ENCODE peak calls at places on chromosomes 13 and 19, in six cellular contexts. One of them, this sample, is unnamed.

GRCh38 chr19:6723108-6723618 is 2.7 kb upstream of the C3 start:
- DNase-seq in psoas muscle: peak
- DNase-seq in GM23248: peak
- DNase-seq in K562: no peak
- DNase-seq in mammary epithelial cell: peak
- DNase-seq in effector memory CD4-positive, alpha-beta T cell: no peak
- DNase-seq in this sample: peak

GRCh38 chr19:33207903-33208302 is 13.8 kb downstream of the LRP3 start:
- DNase-seq in psoas muscle: peak
- DNase-seq in GM23248: no peak
- DNase-seq in K562: no peak
- DNase-seq in mammary epithelial cell: no peak
- DNase-seq in effector memory CD4-positive, alpha-beta T cell: no peak
- DNase-seq in this sample: no peak

GRCh38 chr13:102868366-102868936 is 22.6 kb downstream of the ERCC5 start:
- DNase-seq in psoas muscle: no peak
- DNase-seq in GM23248: peak
- DNase-seq in K562: no peak
- DNase-seq in mammary epithelial cell: no peak
- DNase-seq in effector memory CD4-positive, alpha-beta T cell: no peak
- DNase-seq in this sample: no peak

GRCh38 chr13:71879129-71879535 is 12.1 kb upstream of the DACH1 start:
- DNase-seq in psoas muscle: no peak
- DNase-seq in GM23248: peak
- DNase-seq in K562: no peak
- DNase-seq in mammary epithelial cell: peak
- DNase-seq in effector memory CD4-positive, alpha-beta T cell: no peak
- DNase-seq in this sample: no peak

GRCh38 chr13:37364024-37364423 is 234.5 kb downstream of the POSTN start:
- DNase-seq in psoas muscle: no peak
- DNase-seq in GM23248: no peak
- DNase-seq in K562: no peak
- DNase-seq in mammary epithelial cell: no peak
- DNase-seq in effector memory CD4-positive, alpha-beta T cell: no peak
- DNase-seq in this sample: no peak

GRCh38 chr19:42619271-42619670 is 24.5 kb upstream of the CEACAM8 start:
- DNase-seq in psoas muscle: no peak
- DNase-seq in GM23248: no peak
- DNase-seq in K562: no peak
- DNase-seq in mammary epithelial cell: no peak
- DNase-seq in effector memory CD4-positive, alpha-beta T cell: no peak
- DNase-seq in this sample: no peak

GRCh38 chr19:18465214-18465963 is 27.5 kb upstream of the ISYNA1 start:
- DNase-seq in psoas muscle: no peak
- DNase-seq in GM23248: no peak
- DNase-seq in K562: no peak
- DNase-seq in mammary epithelial cell: no peak
- DNase-seq in effector memory CD4-positive, alpha-beta T cell: no peak
- DNase-seq in this sample: no peak

GRCh38 chr13:80214521-80214941 is 126.4 kb downstream of the SPRY2 start:
- DNase-seq in psoas muscle: no peak
- DNase-seq in GM23248: no peak
- DNase-seq in K562: no peak
- DNase-seq in mammary epithelial cell: no peak
- DNase-seq in effector memory CD4-positive, alpha-beta T cell: no peak
- DNase-seq in this sample: no peak

GRCh38 chr19:4676955-4677731 is 7.0 kb upstream of the MYDGF start:
- DNase-seq in psoas muscle: peak
- DNase-seq in GM23248: peak
- DNase-seq in K562: peak
- DNase-seq in mammary epithelial cell: no peak
- DNase-seq in effector memory CD4-positive, alpha-beta T cell: no peak
- DNase-seq in this sample: no peak

GRCh38 chr19:34806976-34807860 is 34.2 kb upstream of the ZNF599 start:
- DNase-seq in psoas muscle: no peak
- DNase-seq in GM23248: no peak
- DNase-seq in K562: peak
- DNase-seq in mammary epithelial cell: no peak
- DNase-seq in effector memory CD4-positive, alpha-beta T cell: no peak
- DNase-seq in this sample: no peak

GRCh38 chr13:20303636-20304035 is 71.5 kb upstream of the GJB6 start:
- DNase-seq in psoas muscle: no peak
- DNase-seq in GM23248: peak
- DNase-seq in K562: no peak
- DNase-seq in mammary epithelial cell: peak
- DNase-seq in effector memory CD4-positive, alpha-beta T cell: no peak
- DNase-seq in this sample: no peak

GRCh38 chr19:1126984-1127760 is 23.4 kb downstream of the GPX4 start:
- DNase-seq in psoas muscle: no peak
- DNase-seq in GM23248: no peak
- DNase-seq in K562: no peak
- DNase-seq in mammary epithelial cell: no peak
- DNase-seq in effector memory CD4-positive, alpha-beta T cell: no peak
- DNase-seq in this sample: no peak

GRCh38 chr19:972281-972680 is 11.9 kb upstream of the WDR18 start:
- DNase-seq in psoas muscle: no peak
- DNase-seq in GM23248: no peak
- DNase-seq in K562: no peak
- DNase-seq in mammary epithelial cell: no peak
- DNase-seq in effector memory CD4-positive, alpha-beta T cell: no peak
- DNase-seq in this sample: no peak

GRCh38 chr13:26991508-26992181 is 180.0 kb downstream of the USP12 start:
- DNase-seq in psoas muscle: no peak
- DNase-seq in GM23248: no peak
- DNase-seq in K562: no peak
- DNase-seq in mammary epithelial cell: no peak
- DNase-seq in effector memory CD4-positive, alpha-beta T cell: no peak
- DNase-seq in this sample: peak

GRCh38 chr19:7540761-7541480 is 5.4 kb downstream of the PNPLA6 start:
- DNase-seq in psoas muscle: no peak
- DNase-seq in GM23248: peak
- DNase-seq in K562: peak
- DNase-seq in mammary epithelial cell: peak
- DNase-seq in effector memory CD4-positive, alpha-beta T cell: no peak
- DNase-seq in this sample: no peak

GRCh38 chr19:16338470-16339360 is 14.1 kb downstream of the KLF2 start:
- DNase-seq in psoas muscle: no peak
- DNase-seq in GM23248: peak
- DNase-seq in K562: no peak
- DNase-seq in mammary epithelial cell: peak
- DNase-seq in effector memory CD4-positive, alpha-beta T cell: peak
- DNase-seq in this sample: no peak
- H3K27ac ChIP-seq in psoas muscle: peak
- H3K27ac ChIP-seq in GM23248: peak
- H3K27ac ChIP-seq in K562: no peak
- H3K27ac ChIP-seq in mammary epithelial cell: no peak
- H3K27ac ChIP-seq in effector memory CD4-positive, alpha-beta T cell: peak
- H3K27ac ChIP-seq in this sample: no peak

DNA sequence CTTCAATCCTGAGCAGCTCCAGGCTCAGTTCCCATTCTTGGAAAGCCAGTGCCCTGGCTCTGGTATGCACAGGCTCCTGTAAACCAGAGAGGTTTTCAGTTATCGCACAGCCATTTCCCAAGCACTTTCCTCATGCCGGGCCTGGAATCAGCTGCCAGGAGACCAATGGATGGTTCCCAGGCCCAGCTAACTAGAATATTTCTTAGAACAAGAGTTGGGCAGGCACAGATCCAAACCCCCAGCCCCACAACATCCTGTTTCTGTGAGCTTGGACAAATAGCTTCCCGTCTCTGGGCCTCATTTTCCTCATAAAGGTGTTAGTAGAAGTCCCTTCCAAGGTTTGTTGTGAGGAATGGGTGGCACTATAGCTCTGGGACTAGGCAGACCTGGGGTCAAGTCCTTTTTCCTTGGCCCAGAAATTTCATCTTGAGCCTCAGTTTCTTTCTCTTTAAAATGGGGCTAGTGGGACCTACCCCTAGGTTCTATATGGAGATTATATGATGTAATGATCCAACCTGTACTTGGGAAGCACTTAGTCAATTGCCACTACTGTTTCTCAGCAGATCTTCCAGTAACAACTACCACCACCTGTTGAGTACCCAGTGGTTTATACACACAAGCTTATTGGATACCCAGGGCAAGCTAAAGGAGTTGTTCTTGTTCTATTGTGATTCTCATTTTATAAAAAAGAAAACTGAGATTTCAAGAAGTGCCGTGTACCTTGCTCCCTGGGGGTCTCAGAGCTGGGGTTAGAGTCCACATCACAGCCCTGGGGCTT is 5.1 kb upstream of the CCDC97 start:
- DNase-seq in psoas muscle: no peak
- DNase-seq in GM23248: no peak
- DNase-seq in K562: no peak
- DNase-seq in mammary epithelial cell: no peak
- DNase-seq in effector memory CD4-positive, alpha-beta T cell: no peak
- DNase-seq in this sample: no peak
- H3K27ac ChIP-seq in psoas muscle: no peak
- H3K27ac ChIP-seq in GM23248: no peak
- H3K27ac ChIP-seq in K562: no peak
- H3K27ac ChIP-seq in mammary epithelial cell: no peak
- H3K27ac ChIP-seq in effector memory CD4-positive, alpha-beta T cell: peak
- H3K27ac ChIP-seq in this sample: no peak

DNA sequence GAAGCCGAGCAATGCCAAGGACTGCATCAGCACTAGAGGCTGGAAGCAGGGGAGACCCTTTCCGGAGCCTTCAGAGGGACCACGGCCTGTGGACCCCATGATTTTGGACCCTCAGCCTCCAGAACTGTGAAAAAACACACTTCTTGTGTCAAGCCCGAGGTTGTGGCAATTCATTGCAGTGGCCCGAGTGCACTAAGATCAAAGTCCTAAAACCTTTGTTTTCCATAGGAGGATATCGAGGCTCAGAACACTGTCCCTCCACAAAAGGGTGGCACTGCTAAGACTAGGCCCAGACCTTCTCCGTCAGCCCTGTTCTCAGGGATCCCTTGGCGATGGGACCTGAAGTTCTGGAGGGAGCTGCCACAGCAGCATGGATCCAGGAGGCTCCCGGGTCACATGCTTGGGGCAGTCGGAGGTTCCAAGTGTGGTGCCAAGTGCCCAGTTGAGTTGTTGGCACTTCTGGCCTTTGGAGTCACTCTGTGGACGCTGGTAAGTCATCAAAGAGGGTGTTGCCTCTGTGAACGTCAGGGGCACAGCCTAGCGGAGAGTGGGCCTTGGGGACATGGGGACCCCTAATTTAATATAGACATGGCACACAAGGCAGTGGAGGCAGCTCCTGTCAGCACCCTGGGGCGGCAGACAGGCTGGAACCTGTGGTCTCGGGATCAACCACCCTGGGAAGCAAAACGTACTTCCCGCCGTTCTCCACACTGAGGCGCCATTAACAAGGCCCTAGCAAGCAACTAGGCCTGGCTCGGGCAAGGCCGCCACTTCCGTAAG is 199.2 kb downstream of the COL4A1 start:
- DNase-seq in psoas muscle: no peak
- DNase-seq in GM23248: no peak
- DNase-seq in K562: no peak
- DNase-seq in mammary epithelial cell: no peak
- DNase-seq in effector memory CD4-positive, alpha-beta T cell: no peak
- DNase-seq in this sample: no peak
- H3K27ac ChIP-seq in psoas muscle: no peak
- H3K27ac ChIP-seq in GM23248: no peak
- H3K27ac ChIP-seq in K562: no peak
- H3K27ac ChIP-seq in mammary epithelial cell: no peak
- H3K27ac ChIP-seq in effector memory CD4-positive, alpha-beta T cell: no peak
- H3K27ac ChIP-seq in this sample: no peak

GRCh38 chr13:33033361-33033812 is 17.2 kb downstream of the KL start:
- DNase-seq in psoas muscle: no peak
- DNase-seq in GM23248: no peak
- DNase-seq in K562: no peak
- DNase-seq in mammary epithelial cell: no peak
- DNase-seq in effector memory CD4-positive, alpha-beta T cell: no peak
- DNase-seq in this sample: no peak

GRCh38 chr13:33032037-33032625 is 15.9 kb downstream of the KL start:
- DNase-seq in psoas muscle: peak
- DNase-seq in GM23248: peak
- DNase-seq in K562: no peak
- DNase-seq in mammary epithelial cell: no peak
- DNase-seq in effector memory CD4-positive, alpha-beta T cell: no peak
- DNase-seq in this sample: no peak

GRCh38 chr13:33034897-33035296 is 18.7 kb downstream of the KL start:
- DNase-seq in psoas muscle: no peak
- DNase-seq in GM23248: no peak
- DNase-seq in K562: no peak
- DNase-seq in mammary epithelial cell: no peak
- DNase-seq in effector memory CD4-positive, alpha-beta T cell: no peak
- DNase-seq in this sample: no peak

GRCh38 chr13:33031277-33031676 is 15.1 kb downstream of the KL start:
- DNase-seq in psoas muscle: no peak
- DNase-seq in GM23248: no peak
- DNase-seq in K562: no peak
- DNase-seq in mammary epithelial cell: no peak
- DNase-seq in effector memory CD4-positive, alpha-beta T cell: no peak
- DNase-seq in this sample: no peak

DNA sequence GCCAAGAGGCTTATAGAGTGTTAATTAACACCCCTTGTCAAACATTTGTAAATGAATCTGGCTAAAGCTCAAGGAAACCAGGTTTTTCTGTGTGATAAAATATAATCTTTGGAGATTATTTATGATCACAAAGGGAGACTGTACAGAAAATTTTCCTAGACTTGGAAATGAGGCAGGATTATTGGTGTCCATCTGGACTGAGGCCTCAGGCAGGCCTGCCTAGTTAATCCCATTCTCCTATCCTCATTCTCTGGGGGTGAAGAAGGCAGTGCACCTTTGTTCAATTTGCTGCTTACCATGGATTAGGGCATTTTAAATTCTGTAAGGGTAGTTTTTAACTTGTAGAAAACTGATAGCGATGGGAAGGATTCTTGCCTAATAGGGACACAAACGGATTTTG is 17.8 kb downstream of the KL start:
- DNase-seq in psoas muscle: no peak
- DNase-seq in GM23248: no peak
- DNase-seq in K562: no peak
- DNase-seq in mammary epithelial cell: no peak
- DNase-seq in effector memory CD4-positive, alpha-beta T cell: no peak
- DNase-seq in this sample: no peak
- H3K27ac ChIP-seq in psoas muscle: no peak
- H3K27ac ChIP-seq in GM23248: no peak
- H3K27ac ChIP-seq in K562: no peak
- H3K27ac ChIP-seq in mammary epithelial cell: no peak
- H3K27ac ChIP-seq in effector memory CD4-positive, alpha-beta T cell: no peak
- H3K27ac ChIP-seq in this sample: no peak

DNA sequence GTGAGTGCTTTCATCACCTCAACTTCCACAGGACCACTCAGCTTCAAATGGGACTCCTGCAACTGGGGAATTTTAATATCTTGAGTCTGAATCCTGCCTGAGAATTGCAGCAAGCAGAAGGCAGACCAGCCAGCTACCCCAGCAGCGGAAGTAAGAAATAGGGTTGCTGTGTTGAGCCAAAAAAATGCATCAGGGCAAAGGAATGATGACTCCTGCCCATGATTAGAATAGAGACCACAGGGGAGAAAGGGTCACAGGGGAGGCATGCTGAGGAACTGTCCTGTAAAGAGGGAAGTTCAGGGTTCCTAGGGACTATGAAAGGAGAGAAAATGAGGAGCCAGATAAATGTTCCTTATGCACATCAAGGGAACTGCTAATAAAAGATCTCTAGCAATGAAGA is 370.2 kb downstream of the KCTD12 start:
- DNase-seq in psoas muscle: no peak
- DNase-seq in GM23248: peak
- DNase-seq in K562: no peak
- DNase-seq in mammary epithelial cell: peak
- DNase-seq in effector memory CD4-positive, alpha-beta T cell: no peak
- DNase-seq in this sample: no peak
- H3K27ac ChIP-seq in psoas muscle: no peak
- H3K27ac ChIP-seq in GM23248: no peak
- H3K27ac ChIP-seq in K562: no peak
- H3K27ac ChIP-seq in mammary epithelial cell: no peak
- H3K27ac ChIP-seq in effector memory CD4-positive, alpha-beta T cell: no peak
- H3K27ac ChIP-seq in this sample: no peak

This sample was measured in caudate nucleus.